ENCODE peak calls at places on chromosome 19, in seven cellular contexts. X is H9, T is mesendoderm, I is IMR-90, Z is H1, K is mesenchymal stem cell, D is trophoblast cell. C is an unnamed sample.

GRCh38 chr19:7883796-7884570 is 4.3 kb upstream of the LRRC8E start:
- DNase-seq in X (no peak), T (no peak), I (peak; percentile 33), Z (no peak), K (peak; percentile 69), D (no peak), C (no peak)

GRCh38 chr19:40217921-40218890 is at the start of gene TTC9B:
- DNase-seq in X (peak; percentile 81), T (peak; percentile 68), I (no peak), Z (peak; percentile 46), K (peak; percentile 23), D (peak; percentile 24), C (peak; percentile 67)

GRCh38 chr19:591099-591958 is 1.6 kb downstream of the HCN2 start:
- DNase-seq in X (no peak), T (no peak), I (no peak), Z (no peak), K (no peak), D (peak; percentile 58), C (peak; percentile 64)

GRCh38 chr19:2488942-2489731 is 13.2 kb downstream of the GADD45B start:
- DNase-seq in X (no peak), T (peak; percentile 45), I (no peak), Z (no peak), K (peak; percentile 58), D (peak; percentile 43), C (no peak)

GRCh38 chr19:872266-872951 is 12.9 kb downstream of the CFD start:
- DNase-seq in X (peak; percentile 94), T (peak; percentile 88), I (peak; percentile 38), Z (no peak), K (peak; percentile 65), D (peak; percentile 65), C (no peak)

GRCh38 chr19:54137913-54138776 is 583 bp downstream of the CNOT3 start:
- DNase-seq in X (no peak), T (peak; percentile 27), I (no peak), Z (no peak), K (no peak), D (no peak), C (no peak)

GRCh38 chr19:48632692-48633147 is 4.5 kb downstream of the DBP start:
- DNase-seq in X (no peak), T (no peak), I (peak; percentile 53), Z (no peak), K (no peak), D (no peak), C (no peak)

GRCh38 chr19:3479819-3480215 is 508 bp downstream of the SMIM24 start:
- DNase-seq in X (peak; percentile 71), T (peak; percentile 66), I (no peak), Z (no peak), K (peak; percentile 37), D (no peak), C (no peak)

GRCh38 chr19:12224676-12225075 is 61.8 kb downstream of the ZNF136 start:
- DNase-seq in X (no peak), T (no peak), I (no peak), Z (no peak), K (no peak), D (no peak), C (no peak)

GRCh38 chr19:29372461-29372860 is 153.3 kb upstream of the VSTM2B start:
- DNase-seq in X (peak; percentile 12), T (peak; percentile 49), I (no peak), Z (no peak), K (no peak), D (no peak), C (no peak)

GRCh38 chr19:45848922-45849321 is 14.0 kb downstream of the SYMPK start:
- DNase-seq in X (no peak), T (peak; percentile 26), I (no peak), Z (no peak), K (peak; percentile 19), D (no peak), C (no peak)

GRCh38 chr19:18306209-18306902 is 16.5 kb downstream of the LSM4 start:
- DNase-seq in X (no peak), T (no peak), I (no peak), Z (no peak), K (no peak), D (no peak), C (no peak)

GRCh38 chr19:18304194-18304495 is 18.7 kb downstream of the LSM4 start:
- DNase-seq in X (no peak), T (no peak), I (no peak), Z (no peak), K (no peak), D (no peak), C (no peak)

GRCh38 chr19:18306903-18307681 is 15.8 kb downstream of the LSM4 start:
- DNase-seq in X (no peak), T (no peak), I (no peak), Z (no peak), K (no peak), D (no peak), C (no peak)

GRCh38 chr19:18301718-18302111 is 20.3 kb upstream of the JUND start:
- DNase-seq in X (no peak), T (no peak), I (no peak), Z (no peak), K (no peak), D (no peak), C (no peak)

DNA sequence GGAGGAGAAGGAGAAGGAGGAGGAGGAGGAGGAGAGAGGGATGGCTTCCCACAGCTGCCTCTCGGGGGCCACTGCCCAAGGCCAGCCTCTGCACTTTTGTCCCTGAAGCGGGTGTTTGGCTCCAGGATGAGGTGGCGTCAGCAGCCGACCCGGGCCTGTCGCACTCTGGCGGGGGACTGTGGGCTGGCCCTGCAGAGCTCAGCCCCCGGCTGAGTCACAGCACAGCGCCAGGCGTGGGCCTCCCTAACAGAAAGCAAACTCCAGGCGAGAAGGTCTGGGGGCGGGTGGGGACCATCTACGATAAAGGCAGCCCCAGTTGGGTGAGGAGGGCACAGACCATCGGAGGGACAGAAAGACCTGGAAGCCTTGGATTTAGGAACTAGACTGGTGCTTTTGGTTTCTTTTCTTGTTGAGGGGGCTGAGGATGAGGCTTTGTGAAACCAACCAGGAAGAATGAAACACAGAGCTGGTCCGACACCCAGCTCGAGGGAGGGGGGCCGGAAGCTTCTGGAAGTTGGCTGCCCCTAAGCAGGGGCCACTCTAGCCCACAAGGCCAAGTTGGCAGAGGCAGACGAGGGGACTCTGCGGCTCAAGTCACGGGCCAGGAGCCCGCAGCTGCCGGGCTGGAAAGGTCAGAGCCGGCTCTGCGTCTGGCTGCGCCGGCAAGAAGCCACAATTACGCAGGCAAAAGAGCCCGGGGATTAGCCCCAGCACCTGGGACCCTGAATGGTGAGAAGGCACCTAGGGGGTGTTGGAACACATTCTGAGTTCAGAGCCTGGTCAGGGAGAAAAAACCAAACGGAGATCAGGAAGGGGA is 18.2 kb downstream of the LSM4 start:
- DNase-seq in X (peak; percentile 65), T (peak; percentile 86), I (peak; percentile 83), Z (no peak), K (peak; percentile 94), D (peak; percentile 83), C (no peak)
- H3K18ac ChIP-seq in X (no peak overlapping the region), T (peak overlapping the region; percentile 84), I (peak overlapping the region; percentile 97), Z (peak overlapping the region; percentile 86), K (peak overlapping the region; percentile 94), D (peak overlapping the region; percentile 94), C (peak overlapping the region; percentile 95)

GRCh38 chr19:31419871-31420430 is 70.7 kb upstream of the TSHZ3 start:
- DNase-seq in X (peak; percentile 56), T (no peak), I (no peak), Z (no peak), K (no peak), D (no peak), C (no peak)

GRCh38 chr19:31418692-31419430 is 69.6 kb upstream of the TSHZ3 start:
- DNase-seq in X (peak; percentile 97), T (peak; percentile 57), I (no peak), Z (peak; percentile 92), K (no peak), D (no peak), C (no peak)

GRCh38 chr19:31418055-31418454 is 68.8 kb upstream of the TSHZ3 start:
- DNase-seq in X (peak; percentile 86), T (peak; percentile 72), I (no peak), Z (no peak), K (no peak), D (peak; percentile 48), C (no peak)

GRCh38 chr19:31423896-31424295 is 74.7 kb upstream of the TSHZ3 start:
- DNase-seq in X (no peak), T (no peak), I (no peak), Z (no peak), K (no peak), D (no peak), C (no peak)

GRCh38 chr19:31421856-31422255 is 72.6 kb upstream of the TSHZ3 start:
- DNase-seq in X (peak; percentile 34), T (no peak), I (no peak), Z (no peak), K (no peak), D (no peak), C (no peak)
- H3K4ac ChIP-seq in X (no peak overlapping the region), T (no peak overlapping the region), I (no peak overlapping the region), Z (peak overlapping the region; percentile 58), K (no peak overlapping the region), D (no peak overlapping the region), C (no peak overlapping the region)

GRCh38 chr19:39162441-39163043 is 34.2 kb upstream of the NCCRP1 start:
- DNase-seq in X (no peak), T (no peak), I (no peak), Z (no peak), K (no peak), D (no peak), C (no peak)

GRCh38 chr19:39160889-39161672 is 35.5 kb downstream of the PAK4 start:
- DNase-seq in X (no peak), T (no peak), I (peak; percentile 47), Z (no peak), K (peak; percentile 44), D (peak; percentile 62), C (no peak)

GRCh38 chr19:39164289-39164688 is 32.5 kb upstream of the NCCRP1 start:
- DNase-seq in X (no peak), T (no peak), I (no peak), Z (no peak), K (no peak), D (no peak), C (no peak)

GRCh38 chr19:39165857-39166256 is 30.9 kb upstream of the NCCRP1 start:
- DNase-seq in X (no peak), T (no peak), I (no peak), Z (no peak), K (no peak), D (no peak), C (no peak)

GRCh38 chr19:39163621-39164020 is 33.1 kb upstream of the NCCRP1 start:
- DNase-seq in X (no peak), T (no peak), I (no peak), Z (no peak), K (no peak), D (no peak), C (no peak)
- H3K18ac ChIP-seq in X (no peak overlapping the region), T (no peak overlapping the region), I (no peak overlapping the region), Z (no peak overlapping the region), K (no peak overlapping the region), D (no peak overlapping the region), C (peak overlapping the region; percentile 41)

GRCh38 chr19:35633727-35634440 is 5.0 kb downstream of the RBM42 start:
- DNase-seq in X (no peak), T (no peak), I (no peak), Z (no peak), K (no peak), D (no peak), C (no peak)

GRCh38 chr19:35636651-35637050 is 4.9 kb upstream of the ETV2 start:
- DNase-seq in X (no peak), T (no peak), I (no peak), Z (no peak), K (no peak), D (no peak), C (no peak)

GRCh38 chr19:35639863-35640262 is 1.7 kb upstream of the ETV2 start:
- DNase-seq in X (no peak), T (no peak), I (no peak), Z (no peak), K (no peak), D (no peak), C (no peak)

GRCh38 chr19:35639321-35639639 is 2.3 kb upstream of the ETV2 start:
- DNase-seq in X (no peak), T (no peak), I (no peak), Z (no peak), K (no peak), D (no peak), C (no peak)

GRCh38 chr19:35637165-35637564 is 4.4 kb upstream of the ETV2 start:
- DNase-seq in X (no peak), T (no peak), I (no peak), Z (no peak), K (no peak), D (no peak), C (no peak)
- H3K4ac ChIP-seq in X (no peak overlapping the region), T (no peak overlapping the region), I (no peak overlapping the region), Z (no peak overlapping the region), K (no peak overlapping the region), D (no peak overlapping the region), C (no peak overlapping the region)